ENCODE peak calls at places on chromosomes 1 and 21, in nine cellular contexts. One of them, this sample, is unnamed.
A peak's percentile ranks its signal among the peaks of the same experiment; 100 is the strongest.

GRCh38 chr1:232528472-232529089 is 101.4 kb downstream of the SIPA1L2 start:
- DNase-seq in HL-60: no peak
- DNase-seq in dermis blood vessel endothelial cell: no peak
- DNase-seq in HCEC 1CT: no peak
- DNase-seq in epithelial cell of esophagus: no peak
- DNase-seq in AG09309: no peak
- DNase-seq in fibroblast of gingiva: no peak
- DNase-seq in activated T-helper 1 cell treated with Interleukin-2 at 50 U/mL for 16 hours: no peak
- DNase-seq in AG09319: no peak
- DNase-seq in this sample: no peak

GRCh38 chr1:157270705-157271274 is 132.6 kb upstream of the ETV3 start:
- DNase-seq in HL-60: no peak
- DNase-seq in dermis blood vessel endothelial cell: no peak
- DNase-seq in HCEC 1CT: no peak
- DNase-seq in epithelial cell of esophagus: no peak
- DNase-seq in AG09309: no peak
- DNase-seq in fibroblast of gingiva: no peak
- DNase-seq in activated T-helper 1 cell treated with Interleukin-2 at 50 U/mL for 16 hours: no peak
- DNase-seq in AG09319: no peak
- DNase-seq in this sample: no peak

GRCh38 chr1:68919070-68919469 is 422.2 kb upstream of the DEPDC1 start:
- DNase-seq in HL-60: no peak
- DNase-seq in dermis blood vessel endothelial cell: no peak
- DNase-seq in HCEC 1CT: no peak
- DNase-seq in epithelial cell of esophagus: peak; percentile 14
- DNase-seq in AG09309: no peak
- DNase-seq in fibroblast of gingiva: peak; percentile 20
- DNase-seq in activated T-helper 1 cell treated with Interleukin-2 at 50 U/mL for 16 hours: no peak
- DNase-seq in AG09319: no peak
- DNase-seq in this sample: no peak

GRCh38 chr1:89998306-89998705 is 3.4 kb downstream of the ZNF326 start:
- DNase-seq in HL-60: no peak
- DNase-seq in dermis blood vessel endothelial cell: no peak
- DNase-seq in HCEC 1CT: peak; percentile 72
- DNase-seq in epithelial cell of esophagus: no peak
- DNase-seq in AG09309: no peak
- DNase-seq in fibroblast of gingiva: peak; percentile 33
- DNase-seq in activated T-helper 1 cell treated with Interleukin-2 at 50 U/mL for 16 hours: no peak
- DNase-seq in AG09319: no peak
- DNase-seq in this sample: no peak

GRCh38 chr1:66333463-66334232 is 200.3 kb upstream of the SGIP1 start:
- DNase-seq in HL-60: no peak
- DNase-seq in dermis blood vessel endothelial cell: peak; percentile 67
- DNase-seq in HCEC 1CT: no peak
- DNase-seq in epithelial cell of esophagus: no peak
- DNase-seq in AG09309: no peak
- DNase-seq in fibroblast of gingiva: no peak
- DNase-seq in activated T-helper 1 cell treated with Interleukin-2 at 50 U/mL for 16 hours: no peak
- DNase-seq in AG09319: no peak
- DNase-seq in this sample: peak; percentile 80

GRCh38 chr1:225733254-225733653 is 44.4 kb upstream of the SRP9 start:
- DNase-seq in HL-60: no peak
- DNase-seq in dermis blood vessel endothelial cell: no peak
- DNase-seq in HCEC 1CT: no peak
- DNase-seq in epithelial cell of esophagus: no peak
- DNase-seq in AG09309: no peak
- DNase-seq in fibroblast of gingiva: no peak
- DNase-seq in activated T-helper 1 cell treated with Interleukin-2 at 50 U/mL for 16 hours: no peak
- DNase-seq in AG09319: no peak
- DNase-seq in this sample: no peak

GRCh38 chr1:40944326-40944725 is 35.2 kb upstream of the CTPS1 start:
- DNase-seq in HL-60: no peak
- DNase-seq in dermis blood vessel endothelial cell: peak; percentile 74
- DNase-seq in HCEC 1CT: peak; percentile 68
- DNase-seq in epithelial cell of esophagus: peak; percentile 73
- DNase-seq in AG09309: peak; percentile 46
- DNase-seq in fibroblast of gingiva: peak; percentile 91
- DNase-seq in activated T-helper 1 cell treated with Interleukin-2 at 50 U/mL for 16 hours: no peak
- DNase-seq in AG09319: no peak
- DNase-seq in this sample: peak; percentile 68

GRCh38 chr1:61184035-61184713 is 101.8 kb downstream of the NFIA start:
- DNase-seq in HL-60: no peak
- DNase-seq in dermis blood vessel endothelial cell: peak; percentile 98
- DNase-seq in HCEC 1CT: peak; percentile 76
- DNase-seq in epithelial cell of esophagus: peak; percentile 87
- DNase-seq in AG09309: no peak
- DNase-seq in fibroblast of gingiva: peak; percentile 92
- DNase-seq in activated T-helper 1 cell treated with Interleukin-2 at 50 U/mL for 16 hours: no peak
- DNase-seq in AG09319: peak; percentile 57
- DNase-seq in this sample: peak; percentile 97

GRCh38 chr1:203644661-203645510 is 18.3 kb downstream of the ATP2B4 start:
- DNase-seq in HL-60: no peak
- DNase-seq in dermis blood vessel endothelial cell: peak; percentile 50
- DNase-seq in HCEC 1CT: peak; percentile 72
- DNase-seq in epithelial cell of esophagus: peak; percentile 78
- DNase-seq in AG09309: no peak
- DNase-seq in fibroblast of gingiva: no peak
- DNase-seq in activated T-helper 1 cell treated with Interleukin-2 at 50 U/mL for 16 hours: no peak
- DNase-seq in AG09319: no peak
- DNase-seq in this sample: peak; percentile 65

GRCh38 chr1:82813351-82813750 is 1012.6 kb downstream of the ADGRL2 start:
- DNase-seq in HL-60: no peak
- DNase-seq in dermis blood vessel endothelial cell: no peak
- DNase-seq in HCEC 1CT: no peak
- DNase-seq in epithelial cell of esophagus: no peak
- DNase-seq in AG09309: no peak
- DNase-seq in fibroblast of gingiva: no peak
- DNase-seq in activated T-helper 1 cell treated with Interleukin-2 at 50 U/mL for 16 hours: no peak
- DNase-seq in AG09319: no peak
- DNase-seq in this sample: no peak

GRCh38 chr1:84122780-84123382 is 21.2 kb upstream of the PRKACB start:
- DNase-seq in HL-60: no peak
- DNase-seq in dermis blood vessel endothelial cell: peak; percentile 77
- DNase-seq in HCEC 1CT: peak; percentile 53
- DNase-seq in epithelial cell of esophagus: peak; percentile 67
- DNase-seq in AG09309: no peak
- DNase-seq in fibroblast of gingiva: peak; percentile 45
- DNase-seq in activated T-helper 1 cell treated with Interleukin-2 at 50 U/mL for 16 hours: peak; percentile 9
- DNase-seq in AG09319: no peak
- DNase-seq in this sample: peak; percentile 67

GRCh38 chr1:231933711-231934626 is 307.4 kb downstream of the DISC1 start:
- DNase-seq in HL-60: no peak
- DNase-seq in dermis blood vessel endothelial cell: no peak
- DNase-seq in HCEC 1CT: no peak
- DNase-seq in epithelial cell of esophagus: no peak
- DNase-seq in AG09309: no peak
- DNase-seq in fibroblast of gingiva: no peak
- DNase-seq in activated T-helper 1 cell treated with Interleukin-2 at 50 U/mL for 16 hours: no peak
- DNase-seq in AG09319: no peak
- DNase-seq in this sample: peak; percentile 55

GRCh38 chr1:190679032-190679431 is 201.4 kb upstream of the BRINP3 start:
- DNase-seq in HL-60: no peak
- DNase-seq in dermis blood vessel endothelial cell: peak; percentile 37
- DNase-seq in HCEC 1CT: no peak
- DNase-seq in epithelial cell of esophagus: peak; percentile 76
- DNase-seq in AG09309: no peak
- DNase-seq in fibroblast of gingiva: no peak
- DNase-seq in activated T-helper 1 cell treated with Interleukin-2 at 50 U/mL for 16 hours: no peak
- DNase-seq in AG09319: no peak
- DNase-seq in this sample: peak; percentile 35

GRCh38 chr1:203473781-203474305 is 1.8 kb upstream of the PRELP start:
- DNase-seq in HL-60: no peak
- DNase-seq in dermis blood vessel endothelial cell: no peak
- DNase-seq in HCEC 1CT: no peak
- DNase-seq in epithelial cell of esophagus: no peak
- DNase-seq in AG09309: no peak
- DNase-seq in fibroblast of gingiva: no peak
- DNase-seq in activated T-helper 1 cell treated with Interleukin-2 at 50 U/mL for 16 hours: no peak
- DNase-seq in AG09319: no peak
- DNase-seq in this sample: no peak

GRCh38 chr1:87334351-87335174 is 5.9 kb downstream of the LMO4 start:
- DNase-seq in HL-60: no peak
- DNase-seq in dermis blood vessel endothelial cell: peak; percentile 33
- DNase-seq in HCEC 1CT: peak; percentile 27
- DNase-seq in epithelial cell of esophagus: peak; percentile 44
- DNase-seq in AG09309: no peak
- DNase-seq in fibroblast of gingiva: peak; percentile 30
- DNase-seq in activated T-helper 1 cell treated with Interleukin-2 at 50 U/mL for 16 hours: no peak
- DNase-seq in AG09319: no peak
- DNase-seq in this sample: peak; percentile 39

GRCh38 chr1:76177644-76178043 is 103.1 kb downstream of the ST6GALNAC3 start:
- DNase-seq in HL-60: no peak
- DNase-seq in dermis blood vessel endothelial cell: no peak
- DNase-seq in HCEC 1CT: no peak
- DNase-seq in epithelial cell of esophagus: no peak
- DNase-seq in AG09309: no peak
- DNase-seq in fibroblast of gingiva: no peak
- DNase-seq in activated T-helper 1 cell treated with Interleukin-2 at 50 U/mL for 16 hours: no peak
- DNase-seq in AG09319: no peak
- DNase-seq in this sample: no peak

GRCh38 chr1:15674760-15675159 is 9.4 kb upstream of the PLEKHM2 start:
- DNase-seq in HL-60: no peak
- DNase-seq in dermis blood vessel endothelial cell: no peak
- DNase-seq in HCEC 1CT: no peak
- DNase-seq in epithelial cell of esophagus: no peak
- DNase-seq in AG09309: no peak
- DNase-seq in fibroblast of gingiva: no peak
- DNase-seq in activated T-helper 1 cell treated with Interleukin-2 at 50 U/mL for 16 hours: no peak
- DNase-seq in AG09319: no peak
- DNase-seq in this sample: no peak

GRCh38 chr21:15282666-15283065 is 217.9 kb upstream of the NRIP1 start:
- DNase-seq in HL-60: no peak
- DNase-seq in dermis blood vessel endothelial cell: no peak
- DNase-seq in HCEC 1CT: no peak
- DNase-seq in epithelial cell of esophagus: no peak
- DNase-seq in AG09309: no peak
- DNase-seq in fibroblast of gingiva: no peak
- DNase-seq in activated T-helper 1 cell treated with Interleukin-2 at 50 U/mL for 16 hours: no peak
- DNase-seq in AG09319: no peak
- DNase-seq in this sample: no peak

GRCh38 chr1:171310661-171311087 is 3.3 kb upstream of the FMO4 start:
- DNase-seq in HL-60: peak; percentile 59
- DNase-seq in dermis blood vessel endothelial cell: no peak
- DNase-seq in HCEC 1CT: no peak
- DNase-seq in epithelial cell of esophagus: peak; percentile 14
- DNase-seq in AG09309: no peak
- DNase-seq in fibroblast of gingiva: peak; percentile 28
- DNase-seq in activated T-helper 1 cell treated with Interleukin-2 at 50 U/mL for 16 hours: no peak
- DNase-seq in AG09319: no peak
- DNase-seq in this sample: no peak

This sample was measured in endothelial cell of umbilical vein.